ENCODE peak calls at places on chromosomes 3 and 15, in four cellular contexts. S is GM12878, R is K562, K is HL-60. E is an unnamed sample.
A peak's percentile ranks its signal among the peaks of the same experiment; 100 is the strongest.

GRCh38 chr15:93043621-93044300 is 45.2 kb downstream of the RGMA start:
- DNase-seq in R (no peak), K (no peak), S (no peak), E (no peak)

GRCh38 chr3:141384157-141384556 is 15.9 kb downstream of the ZBTB38 start:
- DNase-seq in K (no peak), R (no peak), S (no peak), E (no peak)

GRCh38 chr15:38528279-38528678 is 36.3 kb downstream of the RASGRP1 start:
- DNase-seq in S (no peak), K (no peak), R (no peak), E (no peak)

GRCh38 chr3:150603888-150604319 is 783 bp downstream of the SELENOT start:
- DNase-seq in S (no peak), K (no peak), R (peak; percentile 56), E (no peak)

GRCh38 chr15:39819449-39820016 is 36.9 kb upstream of the FSIP1 start:
- DNase-seq in R (no peak), S (no peak), K (no peak), E (no peak)

GRCh38 chr15:45919806-45920205 is 285.0 kb downstream of the SQOR start:
- DNase-seq in K (no peak), R (no peak), S (no peak), E (no peak)

GRCh38 chr15:63374686-63375520 is 6.7 kb downstream of the CA12 start:
- DNase-seq in R (no peak), K (peak; percentile 64), S (no peak), E (no peak)

GRCh38 chr3:49611714-49612113 is 57.4 kb downstream of the BSN start:
- DNase-seq in S (no peak), R (no peak), K (no peak), E (no peak)

GRCh38 chr3:33645060-33645841 is 72.8 kb downstream of the CLASP2 start:
- DNase-seq in S (no peak), R (no peak), K (no peak), E (no peak)

GRCh38 chr3:66554178-66554577 is 53.4 kb upstream of the LRIG1 start:
- DNase-seq in K (no peak), R (no peak), S (no peak), E (no peak)

GRCh38 chr15:56272474-56272873 is 28.8 kb upstream of the RFX7 start:
- DNase-seq in K (peak; percentile 23), S (no peak), R (no peak), E (no peak)

GRCh38 chr3:141452045-141452444 is 34.8 kb upstream of the RASA2 start:
- DNase-seq in R (peak; percentile 83), K (peak; percentile 71), S (peak; percentile 80), E (peak; percentile 36)

GRCh38 chr3:188817103-188817919 is 354.5 kb upstream of the TPRG1 start:
- DNase-seq in R (no peak), S (no peak), K (no peak), E (no peak)

GRCh38 chr15:70423267-70423666 is 325.6 kb upstream of the TLE3 start:
- DNase-seq in R (no peak), S (no peak), K (no peak), E (no peak)

GRCh38 chr15:70427120-70427519 is 329.4 kb upstream of the TLE3 start:
- DNase-seq in S (no peak), K (no peak), R (no peak), E (no peak)

GRCh38 chr15:70426065-70426821 is 328.5 kb upstream of the TLE3 start:
- DNase-seq in S (no peak), R (no peak), K (no peak), E (no peak)

GRCh38 chr15:70422342-70422741 is 324.6 kb upstream of the TLE3 start:
- DNase-seq in S (no peak), R (no peak), K (no peak), E (no peak)

GRCh38 chr15:70424937-70425411 is 327.3 kb upstream of the TLE3 start:
- DNase-seq in R (no peak), K (peak; percentile 78), S (no peak), E (no peak)
- TF ChIP-seq SPI1 in R (peak; percentile 13), K (peak; percentile 59), S (no peak), E (no peak)

GRCh38 chr15:96132126-96132525 is 198.4 kb upstream of the NR2F2 start:
- DNase-seq in K (no peak), S (no peak), R (no peak), E (no peak)
- TF ChIP-seq SPI1 in K (no peak), S (no peak), R (no peak), E (no peak)

DNA sequence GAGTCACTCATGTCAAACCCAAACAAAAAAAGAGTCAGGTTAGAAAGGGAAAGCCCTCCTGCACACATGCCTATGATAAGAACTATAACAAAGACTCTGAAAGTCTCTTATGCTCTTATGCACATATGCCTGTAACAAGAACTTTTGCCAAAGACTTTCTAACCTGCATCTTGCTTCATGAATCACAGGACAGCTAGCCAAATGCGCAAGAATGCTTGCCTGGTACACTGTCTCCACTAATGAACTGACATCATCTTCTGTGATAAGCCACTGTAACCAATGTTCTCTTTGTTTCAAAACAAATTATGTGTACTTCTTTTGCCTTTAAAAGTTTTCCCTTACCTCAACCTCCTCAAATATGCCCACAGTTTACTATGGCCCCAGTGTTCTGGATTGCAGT is 18.2 kb upstream of the EHHADH start:
- DNase-seq in R (no peak), K (no peak), S (no peak), E (no peak)
- TF ChIP-seq SPI1 in R (no peak), K (no peak), S (no peak), E (no peak)

GRCh38 chr15:86004061-86004460 is 75.6 kb upstream of the AGBL1 start:
- DNase-seq in S (no peak), R (no peak), K (no peak), E (no peak)

GRCh38 chr15:86001200-86001599 is 78.5 kb upstream of the AGBL1 start:
- DNase-seq in S (no peak), K (no peak), R (no peak), E (no peak)

GRCh38 chr15:85999658-86000057 is 80.0 kb upstream of the AGBL1 start:
- DNase-seq in R (no peak), S (no peak), K (no peak), E (no peak)

GRCh38 chr15:86006546-86006945 is 73.1 kb upstream of the AGBL1 start:
- DNase-seq in K (no peak), S (no peak), R (no peak), E (no peak)

DNA sequence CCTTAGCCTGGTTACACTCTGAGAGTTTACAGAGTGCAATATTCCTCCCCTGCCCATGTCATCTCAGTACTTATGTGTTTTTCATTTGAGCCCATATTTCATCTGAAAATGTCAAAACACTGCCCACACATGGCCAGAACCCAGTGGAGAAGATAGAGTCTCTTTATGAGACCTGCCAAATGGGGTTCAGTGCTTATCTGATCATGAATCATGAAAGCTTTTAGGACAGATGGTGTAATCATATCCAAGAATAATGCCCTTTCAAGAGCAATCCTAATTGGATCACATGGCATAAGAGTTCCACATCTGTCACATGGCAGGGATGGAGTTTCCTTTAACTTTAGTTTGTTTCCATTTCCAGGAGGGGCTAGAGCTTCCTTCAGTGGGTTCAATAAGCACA is 77.2 kb upstream of the AGBL1 start:
- DNase-seq in K (no peak), R (no peak), S (no peak), E (no peak)
- TF ChIP-seq SPI1 in K (no peak), R (no peak), S (no peak), E (no peak)

E was measured in GM12891.